ENCODE peak calls at places on chromosomes 5 and 9, in ten cellular contexts. G, T, I, M, C, Q, Z, X, N and K are unnamed samples.

GRCh38 chr5:3129252-3129651 is 377.8 kb upstream of the IRX2 start:
- DNase-seq in Q (no peak), X (no peak), C (no peak), I (no peak), T (no peak), N (no peak), M (no peak), G (no peak), Z (no peak), K (peak; percentile 11)

GRCh38 chr5:88034520-88034919 is 234.1 kb downstream of the TMEM161B start:
- DNase-seq in G (no peak), I (no peak), T (no peak), Z (no peak), N (no peak), Q (no peak), C (no peak), X (no peak), M (no peak), K (no peak)

GRCh38 chr9:125904155-125904841 is 157.1 kb downstream of the PBX3 start:
- DNase-seq in Z (no peak), G (no peak), N (no peak), I (no peak), Q (no peak), T (no peak), C (no peak), M (no peak), X (no peak), K (no peak)

GRCh38 chr9:107688728-107689127 is 199.2 kb upstream of the KLF4 start:
- DNase-seq in G (no peak), N (no peak), C (no peak), Q (no peak), X (no peak), T (no peak), I (no peak), M (no peak), Z (no peak), K (no peak)

GRCh38 chr9:98255064-98255577 is 328 bp downstream of the TBC1D2 start:
- DNase-seq in Q (no peak), X (no peak), G (no peak), N (no peak), I (no peak), M (peak; percentile 77), T (peak; percentile 73), Z (no peak), C (peak; percentile 41), K (no peak)

GRCh38 chr5:6727231-6727630 is 14.0 kb downstream of the TENT4A start:
- DNase-seq in N (no peak), X (no peak), M (no peak), Q (no peak), C (no peak), Z (no peak), I (no peak), T (no peak), G (no peak), K (no peak)

GRCh38 chr9:18749711-18750110 is 275.8 kb downstream of the ADAMTSL1 start:
- DNase-seq in X (no peak), M (no peak), N (no peak), C (no peak), Z (no peak), G (no peak), T (no peak), Q (no peak), I (no peak), K (no peak)

GRCh38 chr9:5587024-5587423 is 41.9 kb upstream of the RIC1 start:
- DNase-seq in Q (no peak), N (no peak), M (no peak), X (no peak), I (no peak), T (no peak), G (no peak), C (no peak), Z (no peak), K (no peak)

GRCh38 chr9:16303506-16303905 is 567.0 kb downstream of the BNC2 start:
- DNase-seq in Z (no peak), N (no peak), C (no peak), G (no peak), I (no peak), T (no peak), Q (no peak), X (no peak), M (no peak), K (no peak)

GRCh38 chr5:68347549-68347948 is 132.0 kb downstream of the PIK3R1 start:
- DNase-seq in Z (no peak), X (no peak), T (no peak), C (no peak), M (no peak), N (no peak), I (no peak), Q (no peak), G (no peak), K (no peak)

GRCh38 chr9:18566125-18566524 is 92.2 kb downstream of the ADAMTSL1 start:
- DNase-seq in T (no peak), C (no peak), Z (no peak), N (no peak), I (no peak), M (peak; percentile 38), G (no peak), X (no peak), Q (no peak), K (no peak)

GRCh38 chr9:84002344-84002743 is 21.7 kb downstream of the RMI1 start:
- DNase-seq in C (no peak), Q (no peak), N (no peak), M (no peak), T (no peak), G (no peak), X (no peak), Z (no peak), I (no peak), K (no peak)

GRCh38 chr9:135712571-135713295 is 10.7 kb downstream of the KCNT1 start:
- DNase-seq in M (no peak), X (no peak), Z (peak; percentile 39), I (no peak), G (no peak), Q (no peak), N (no peak), C (no peak), T (no peak), K (no peak)

GRCh38 chr5:125005287-125005686 is 258.8 kb upstream of the ZNF608 start:
- DNase-seq in M (no peak), G (no peak), Q (no peak), X (no peak), I (no peak), Z (peak; percentile 68), T (no peak), C (peak; percentile 78), N (no peak), K (no peak)

GRCh38 chr9:114869845-114870244 is 60.5 kb downstream of the TNFSF8 start:
- DNase-seq in G (no peak), Z (peak; percentile 28), T (no peak), Q (peak; percentile 37), X (no peak), C (no peak), N (no peak), M (no peak), I (no peak), K (no peak)

GRCh38 chr9:107389617-107390071 is 99.9 kb downstream of the KLF4 start:
- DNase-seq in X (no peak), M (peak; percentile 96), T (no peak), Z (no peak), I (no peak), N (peak; percentile 42), C (no peak), G (peak; percentile 33), Q (peak; percentile 78), K (no peak)

GRCh38 chr9:86217076-86217475 is 42.4 kb downstream of the C9orf153 start:
- DNase-seq in Z (no peak), N (no peak), C (no peak), I (no peak), Q (no peak), X (no peak), G (no peak), T (no peak), M (no peak), K (no peak)

GRCh38 chr5:149261246-149261645 is 10.4 kb upstream of the AFAP1L1 start:
- DNase-seq in Q (no peak), N (no peak), G (no peak), I (no peak), Z (no peak), T (peak; percentile 9), X (no peak), M (no peak), C (no peak), K (no peak)

GRCh38 chr5:157575096-157575872 is at the start of gene ADAM19:
- DNase-seq in G (peak; percentile 68), C (peak; percentile 45), Q (peak; percentile 75), X (peak; percentile 84), I (peak; percentile 64), N (no peak), M (peak; percentile 51), T (peak; percentile 88), Z (peak; percentile 75), K (peak; percentile 32)

GRCh38 chr5:95631991-95632675 is 12.2 kb downstream of the GPR150 start:
- DNase-seq in X (no peak), C (no peak), G (no peak), Z (peak; percentile 68), M (no peak), N (no peak), Q (peak; percentile 65), T (no peak), I (no peak), K (no peak)

GRCh38 chr5:1067141-1068121 is 44.4 kb downstream of the SLC12A7 start:
- DNase-seq in Z (no peak), I (no peak), G (peak; percentile 26), X (peak; percentile 65), Q (no peak), C (no peak), N (no peak), M (no peak), T (no peak), K (no peak)

GRCh38 chr9:96611302-96611701 is 8.3 kb downstream of the CDC14B start:
- DNase-seq in C (no peak), Z (no peak), I (no peak), X (no peak), N (no peak), Q (no peak), T (no peak), G (no peak), M (no peak), K (no peak)
- H3K27ac ChIP-seq in C (no peak overlapping the region), Z (no peak overlapping the region), I (peak overlapping the region; percentile 41), X (no peak overlapping the region), N (no peak overlapping the region), Q (peak overlapping the region; percentile 69), T (no peak overlapping the region), G (peak overlapping the region; percentile 73), M (no peak overlapping the region), K (peak overlapping the region; percentile 67)

GRCh38 chr9:130999265-130999623 is 9.7 kb upstream of the LAMC3 start:
- DNase-seq in G (no peak), M (no peak), I (no peak), X (no peak), T (no peak), Z (no peak), N (no peak), C (no peak), Q (no peak), K (no peak)
- H3K27ac ChIP-seq in G (no peak overlapping the region), M (no peak overlapping the region), I (no peak overlapping the region), X (no peak overlapping the region), T (no peak overlapping the region), Z (no peak overlapping the region), N (no peak overlapping the region), C (no peak overlapping the region), Q (no peak overlapping the region), K (no peak overlapping the region)

GRCh38 chr9:116647515-116647809 is 39.6 kb upstream of the TRIM32 start:
- DNase-seq in Z (no peak), C (no peak), I (no peak), G (peak; percentile 35), T (no peak), X (no peak), Q (no peak), N (no peak), M (no peak), K (no peak)
- H3K27ac ChIP-seq in Z (no peak overlapping the region), C (no peak overlapping the region), I (peak overlapping the region; percentile 29), G (peak overlapping the region; percentile 4), T (no peak overlapping the region), X (no peak overlapping the region), Q (no peak overlapping the region), N (no peak overlapping the region), M (no peak overlapping the region), K (no peak overlapping the region)

GRCh38 chr9:91564081-91564670 is 140.5 kb upstream of the NFIL3 start:
- DNase-seq in Z (no peak), Q (no peak), X (no peak), N (no peak), C (no peak), G (no peak), M (no peak), T (no peak), I (no peak), K (no peak)
- H3K27ac ChIP-seq in Z (no peak overlapping the region), Q (no peak overlapping the region), X (no peak overlapping the region), N (no peak overlapping the region), C (no peak overlapping the region), G (no peak overlapping the region), M (no peak overlapping the region), T (no peak overlapping the region), I (no peak overlapping the region), K (no peak overlapping the region)